ENCODE peak calls at places on chromosome 17, in nine cellular contexts. One of them, this sample, is unnamed.

GRCh38 chr17:80781851-80782277 is 209.8 kb upstream of the CHMP6 start:
- DNase-seq in BJ: no peak
- DNase-seq in prostate gland: no peak
- DNase-seq in ascending aorta: no peak
- DNase-seq in WERI-Rb-1: no peak
- DNase-seq in stomach: no peak
- DNase-seq in heart right ventricle: no peak
- DNase-seq in bronchial epithelial cell: no peak
- DNase-seq in transverse colon: no peak
- DNase-seq in this sample: no peak

GRCh38 chr17:82241183-82241925 is 12.5 kb downstream of the SLC16A3 start:
- DNase-seq in BJ: no peak
- DNase-seq in prostate gland: peak; percentile 66
- DNase-seq in ascending aorta: peak; percentile 75
- DNase-seq in WERI-Rb-1: no peak
- DNase-seq in stomach: peak; percentile 69
- DNase-seq in heart right ventricle: peak; percentile 80
- DNase-seq in bronchial epithelial cell: peak; percentile 75
- DNase-seq in transverse colon: peak; percentile 68
- DNase-seq in this sample: peak; percentile 70

GRCh38 chr17:49815761-49816281 is 27.3 kb downstream of the KAT7 start:
- DNase-seq in BJ: no peak
- DNase-seq in prostate gland: peak; percentile 77
- DNase-seq in ascending aorta: no peak
- DNase-seq in WERI-Rb-1: peak; percentile 73
- DNase-seq in stomach: no peak
- DNase-seq in heart right ventricle: no peak
- DNase-seq in bronchial epithelial cell: peak; percentile 44
- DNase-seq in transverse colon: no peak
- DNase-seq in this sample: no peak

GRCh38 chr17:41377546-41377945 is 4.6 kb downstream of the KRT34 start:
- DNase-seq in BJ: peak; percentile 83
- DNase-seq in prostate gland: no peak
- DNase-seq in ascending aorta: no peak
- DNase-seq in WERI-Rb-1: no peak
- DNase-seq in stomach: no peak
- DNase-seq in heart right ventricle: no peak
- DNase-seq in bronchial epithelial cell: peak; percentile 30
- DNase-seq in transverse colon: no peak
- DNase-seq in this sample: no peak

GRCh38 chr17:73799781-73800627 is 155.8 kb upstream of the SDK2 start:
- DNase-seq in BJ: no peak
- DNase-seq in prostate gland: no peak
- DNase-seq in ascending aorta: no peak
- DNase-seq in WERI-Rb-1: no peak
- DNase-seq in stomach: no peak
- DNase-seq in heart right ventricle: no peak
- DNase-seq in bronchial epithelial cell: peak; percentile 69
- DNase-seq in transverse colon: no peak
- DNase-seq in this sample: no peak

GRCh38 chr17:81868674-81869220 is 2.4 kb downstream of the ARHGDIA start:
- DNase-seq in BJ: no peak
- DNase-seq in prostate gland: no peak
- DNase-seq in ascending aorta: no peak
- DNase-seq in WERI-Rb-1: peak; percentile 66
- DNase-seq in stomach: no peak
- DNase-seq in heart right ventricle: no peak
- DNase-seq in bronchial epithelial cell: peak; percentile 54
- DNase-seq in transverse colon: peak; percentile 43
- DNase-seq in this sample: no peak

GRCh38 chr17:61406871-61407210 is 7.2 kb downstream of the TBX2 start:
- DNase-seq in BJ: no peak
- DNase-seq in prostate gland: no peak
- DNase-seq in ascending aorta: no peak
- DNase-seq in WERI-Rb-1: peak; percentile 2
- DNase-seq in stomach: no peak
- DNase-seq in heart right ventricle: no peak
- DNase-seq in bronchial epithelial cell: no peak
- DNase-seq in transverse colon: no peak
- DNase-seq in this sample: no peak

GRCh38 chr17:47733414-47734288 is 615 bp downstream of the TBX21 start:
- DNase-seq in BJ: no peak
- DNase-seq in prostate gland: no peak
- DNase-seq in ascending aorta: no peak
- DNase-seq in WERI-Rb-1: no peak
- DNase-seq in stomach: no peak
- DNase-seq in heart right ventricle: no peak
- DNase-seq in bronchial epithelial cell: no peak
- DNase-seq in transverse colon: no peak
- DNase-seq in this sample: no peak

GRCh38 chr17:81021531-81022370 is 13.2 kb upstream of the BAIAP2 start:
- DNase-seq in BJ: no peak
- DNase-seq in prostate gland: no peak
- DNase-seq in ascending aorta: no peak
- DNase-seq in WERI-Rb-1: no peak
- DNase-seq in stomach: no peak
- DNase-seq in heart right ventricle: no peak
- DNase-seq in bronchial epithelial cell: no peak
- DNase-seq in transverse colon: no peak
- DNase-seq in this sample: no peak

DNA sequence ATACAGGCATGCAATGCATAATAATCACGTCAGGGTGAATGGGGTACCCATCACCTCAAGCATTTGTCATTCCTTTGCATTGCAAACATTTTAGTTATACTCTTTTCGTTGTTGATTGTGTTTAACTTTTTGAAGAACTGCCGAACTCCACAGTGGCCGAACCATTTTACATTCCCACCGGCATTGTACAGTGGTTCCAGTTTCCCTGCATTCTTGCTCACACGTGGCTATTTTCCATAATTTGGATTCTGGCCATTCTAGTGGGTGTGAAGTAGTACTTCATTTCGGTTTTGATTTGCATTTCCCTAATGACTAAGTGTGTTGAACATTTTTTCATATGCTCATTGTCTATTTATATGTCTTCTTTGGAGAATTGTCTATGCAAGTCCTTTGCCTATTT is 13.0 kb downstream of the NOL11 start:
- DNase-seq in BJ: no peak
- DNase-seq in prostate gland: no peak
- DNase-seq in ascending aorta: no peak
- DNase-seq in WERI-Rb-1: no peak
- DNase-seq in stomach: no peak
- DNase-seq in heart right ventricle: no peak
- DNase-seq in bronchial epithelial cell: no peak
- DNase-seq in transverse colon: no peak
- DNase-seq in this sample: no peak
- H3K36me3 ChIP-seq in BJ: peaks cover 17% of the 10 kb centered on the region
- H3K36me3 ChIP-seq in prostate gland: peaks cover 10% of the 10 kb centered on the region
- H3K36me3 ChIP-seq in ascending aorta: peaks cover 60% of the 10 kb centered on the region
- H3K36me3 ChIP-seq in WERI-Rb-1: peaks cover 95% of the 10 kb centered on the region
- H3K36me3 ChIP-seq in stomach: peaks cover 94% of the 10 kb centered on the region
- H3K36me3 ChIP-seq in heart right ventricle: peaks cover 97% of the 10 kb centered on the region
- H3K36me3 ChIP-seq in bronchial epithelial cell: peaks cover 8% of the 10 kb centered on the region
- H3K36me3 ChIP-seq in transverse colon: no peaks in the 10 kb centered on the region
- H3K36me3 ChIP-seq in this sample: peaks cover 41% of the 10 kb centered on the region

DNA sequence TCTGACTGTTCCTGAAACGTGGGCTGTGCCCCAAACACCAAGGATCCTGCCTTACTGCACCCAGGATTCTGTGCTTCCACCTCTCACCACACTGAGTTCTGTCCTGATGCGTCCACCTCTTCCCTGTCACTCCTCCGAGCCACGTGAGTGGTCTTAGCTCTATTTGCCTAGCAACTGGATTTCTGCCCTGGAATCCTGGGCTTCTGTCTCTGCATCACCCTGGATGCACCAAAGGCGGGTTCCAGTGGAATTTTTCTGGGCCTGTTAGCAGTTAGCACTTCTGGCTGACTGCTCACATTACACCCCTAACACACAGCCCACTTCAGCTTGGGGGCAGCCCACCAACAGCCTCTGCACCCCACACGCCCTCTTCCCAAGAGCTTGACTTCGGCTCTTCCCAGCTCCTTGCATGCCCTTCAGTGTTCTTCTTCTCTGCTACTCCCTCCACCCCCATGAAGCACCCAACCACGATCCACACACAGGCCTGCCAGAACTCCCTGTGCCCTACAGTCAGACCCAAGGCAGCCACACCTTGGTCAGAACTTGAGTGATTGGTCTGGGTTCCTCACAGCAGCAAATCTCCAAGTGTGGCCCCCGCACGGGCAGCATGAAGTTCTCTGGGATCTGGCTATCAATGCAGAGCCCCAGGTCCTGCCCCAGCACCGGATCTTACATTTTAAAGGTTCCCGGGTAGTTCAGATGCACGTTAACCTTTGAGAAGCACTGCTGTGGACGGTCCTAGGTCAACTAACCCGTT is 129.8 kb upstream of the RCVRN start:
- DNase-seq in BJ: no peak
- DNase-seq in prostate gland: no peak
- DNase-seq in ascending aorta: no peak
- DNase-seq in WERI-Rb-1: no peak
- DNase-seq in stomach: no peak
- DNase-seq in heart right ventricle: no peak
- DNase-seq in bronchial epithelial cell: no peak
- DNase-seq in transverse colon: no peak
- DNase-seq in this sample: no peak
- H3K4me3 ChIP-seq in BJ: no peak overlapping the region
- H3K4me3 ChIP-seq in prostate gland: no peak overlapping the region
- H3K4me3 ChIP-seq in ascending aorta: no peak overlapping the region
- H3K4me3 ChIP-seq in WERI-Rb-1: no peak overlapping the region
- H3K4me3 ChIP-seq in stomach: peak overlapping the region; percentile 23
- H3K4me3 ChIP-seq in heart right ventricle: peak overlapping the region; percentile 46
- H3K4me3 ChIP-seq in bronchial epithelial cell: no peak overlapping the region
- H3K4me3 ChIP-seq in transverse colon: no peak overlapping the region
- H3K4me3 ChIP-seq in this sample: no peak overlapping the region

GRCh38 chr17:78818152-78818846 is 22.3 kb downstream of the USP36 start:
- DNase-seq in BJ: no peak
- DNase-seq in prostate gland: no peak
- DNase-seq in ascending aorta: no peak
- DNase-seq in WERI-Rb-1: no peak
- DNase-seq in stomach: no peak
- DNase-seq in heart right ventricle: no peak
- DNase-seq in bronchial epithelial cell: no peak
- DNase-seq in transverse colon: no peak
- DNase-seq in this sample: no peak
- H3K36me3 ChIP-seq in BJ: peaks cover 39% of the 10 kb centered on the region
- H3K36me3 ChIP-seq in prostate gland: peaks cover 9% of the 10 kb centered on the region
- H3K36me3 ChIP-seq in ascending aorta: peaks cover 86% of the 10 kb centered on the region
- H3K36me3 ChIP-seq in WERI-Rb-1: peaks cover 97% of the 10 kb centered on the region
- H3K36me3 ChIP-seq in stomach: peaks cover 100% of the 10 kb centered on the region
- H3K36me3 ChIP-seq in heart right ventricle: peaks cover 100% of the 10 kb centered on the region
- H3K36me3 ChIP-seq in bronchial epithelial cell: peaks cover 38% of the 10 kb centered on the region
- H3K36me3 ChIP-seq in transverse colon: no peaks in the 10 kb centered on the region
- H3K36me3 ChIP-seq in this sample: peaks cover 55% of the 10 kb centered on the region

DNA sequence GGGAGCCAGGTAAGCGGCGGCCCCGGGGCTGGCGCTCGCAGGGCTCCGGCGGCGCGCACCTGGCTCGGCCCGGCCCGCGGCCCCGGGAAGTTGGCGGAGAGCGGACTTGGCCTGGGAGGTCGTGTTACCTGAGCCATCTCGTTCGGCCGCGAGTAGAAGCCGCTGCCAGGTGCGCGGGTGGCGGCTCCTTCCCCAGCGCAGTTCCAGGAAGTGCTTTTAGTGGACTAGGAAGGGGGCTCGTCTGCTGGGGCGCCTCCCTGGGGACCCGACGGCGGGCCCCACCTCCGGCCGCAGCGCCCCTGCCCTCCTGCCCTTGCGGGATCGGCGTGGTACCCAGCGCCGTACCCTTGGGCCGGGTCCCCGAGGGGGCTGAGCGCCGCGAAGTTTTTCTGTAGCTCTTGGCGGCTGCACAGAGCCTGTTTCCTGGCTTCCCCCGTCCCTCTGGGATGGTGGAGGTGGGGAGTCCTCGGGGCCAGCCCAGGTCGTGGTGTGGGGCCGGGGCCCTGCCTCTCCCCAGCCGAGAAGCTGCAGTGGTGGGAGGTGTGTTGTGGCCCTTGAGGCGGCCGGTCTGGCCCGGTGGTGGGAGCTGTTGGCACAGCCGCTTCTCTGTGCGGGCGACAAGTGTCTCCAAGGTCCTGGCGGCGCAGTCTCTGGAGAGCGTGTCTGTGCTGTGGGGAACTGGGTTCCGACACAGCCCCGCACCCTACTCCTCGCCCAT is 96.9 kb downstream of the RAB11FIP4 start:
- DNase-seq in BJ: no peak
- DNase-seq in prostate gland: no peak
- DNase-seq in ascending aorta: no peak
- DNase-seq in WERI-Rb-1: no peak
- DNase-seq in stomach: peak; percentile 61
- DNase-seq in heart right ventricle: no peak
- DNase-seq in bronchial epithelial cell: no peak
- DNase-seq in transverse colon: peak; percentile 50
- DNase-seq in this sample: no peak
- H3K4me3 ChIP-seq in BJ: peak overlapping the region; percentile 23
- H3K4me3 ChIP-seq in prostate gland: peak overlapping the region; percentile 49
- H3K4me3 ChIP-seq in ascending aorta: peak overlapping the region; percentile 74
- H3K4me3 ChIP-seq in WERI-Rb-1: peak overlapping the region; percentile 59
- H3K4me3 ChIP-seq in stomach: peak overlapping the region; percentile 67
- H3K4me3 ChIP-seq in heart right ventricle: peak overlapping the region; percentile 73
- H3K4me3 ChIP-seq in bronchial epithelial cell: peak overlapping the region; percentile 78
- H3K4me3 ChIP-seq in transverse colon: peak overlapping the region; percentile 58
- H3K4me3 ChIP-seq in this sample: peak overlapping the region; percentile 70